ENCODE peak calls at places on chromosome 18, in seven cellular contexts. Y is BJ; B is HCT116; M is PC-9; G is CD8-positive, alpha-beta T cell; O is bronchial epithelial cell; A is cardiac muscle cell. K is an unnamed sample.

GRCh38 chr18:11728247-11728646 is 39.2 kb downstream of the GNAL start:
- DNase-seq in Y (no peak), B (peak; percentile 8), M (no peak), G (no peak), O (peak; percentile 52), A (peak; percentile 42), K (peak; percentile 67)

GRCh38 chr18:74796928-74797576 is 199.4 kb downstream of the ZNF407 start:
- DNase-seq in Y (no peak), B (peak; percentile 8), M (no peak), G (no peak), O (peak; percentile 68), A (peak; percentile 50), K (no peak)

GRCh38 chr18:75162978-75163377 is 46.0 kb downstream of the PTGR3 start:
- DNase-seq in Y (no peak), B (no peak), M (no peak), G (no peak), O (no peak), A (no peak), K (no peak)

GRCh38 chr18:47801817-47802216 is 128.6 kb downstream of the SMAD2 start:
- DNase-seq in Y (no peak), B (no peak), M (no peak), G (no peak), O (no peak), A (no peak), K (no peak)

GRCh38 chr18:76956648-76957047 is 134.3 kb downstream of the ZNF236 start:
- DNase-seq in Y (no peak), B (no peak), M (no peak), G (no peak), O (no peak), A (no peak), K (no peak)

GRCh38 chr18:48186084-48186798 is 222.9 kb downstream of the ZBTB7C start:
- DNase-seq in Y (no peak), B (no peak), M (peak; percentile 83), G (no peak), O (peak; percentile 78), A (peak; percentile 37), K (peak; percentile 36)

GRCh38 chr18:47903809-47904208 is 26.6 kb downstream of the SMAD2 start:
- DNase-seq in Y (no peak), B (no peak), M (no peak), G (no peak), O (no peak), A (no peak), K (no peak)

GRCh38 chr18:13112982-13113381 is 105.6 kb upstream of the LDLRAD4 start:
- DNase-seq in Y (no peak), B (peak; percentile 2), M (no peak), G (no peak), O (peak; percentile 7), A (peak; percentile 72), K (peak; percentile 85)

GRCh38 chr18:77366725-77367641 is 117.3 kb downstream of the GALR1 start:
- DNase-seq in Y (no peak), B (no peak), M (no peak), G (no peak), O (peak; percentile 5), A (peak; percentile 2), K (peak; percentile 6)

GRCh38 chr18:24019641-24020331 is 5.2 kb downstream of the TTC39C start:
- DNase-seq in Y (no peak), B (no peak), M (no peak), G (no peak), O (no peak), A (no peak), K (no peak)

GRCh38 chr18:50135903-50136302 is 59.0 kb downstream of the MYO5B start:
- DNase-seq in Y (no peak), B (no peak), M (no peak), G (no peak), O (no peak), A (no peak), K (no peak)

GRCh38 chr18:57372444-57372843 is 20.1 kb downstream of the ST8SIA3 start:
- DNase-seq in Y (no peak), B (no peak), M (no peak), G (no peak), O (no peak), A (no peak), K (no peak)

GRCh38 chr18:41828137-41828536 is 126.9 kb upstream of the PIK3C3 start:
- DNase-seq in Y (no peak), B (no peak), M (no peak), G (no peak), O (peak; percentile 52), A (no peak), K (no peak)

GRCh38 chr18:62717850-62718229 is 2.5 kb downstream of the PHLPP1 start:
- DNase-seq in Y (no peak), B (no peak), M (peak; percentile 38), G (no peak), O (no peak), A (peak; percentile 38), K (no peak)

GRCh38 chr18:62862451-62862850 is 147.1 kb downstream of the PHLPP1 start:
- DNase-seq in Y (no peak), B (no peak), M (no peak), G (no peak), O (no peak), A (no peak), K (no peak)

GRCh38 chr18:48052291-48052840 is 121.9 kb upstream of the SMAD2 start:
- DNase-seq in Y (no peak), B (no peak), M (no peak), G (no peak), O (no peak), A (no peak), K (no peak)

GRCh38 chr18:57833441-57834101 is 30.5 kb upstream of the ATP8B1 start:
- DNase-seq in Y (no peak), B (no peak), M (peak; percentile 73), G (no peak), O (peak; percentile 33), A (peak; percentile 44), K (peak; percentile 13)

GRCh38 chr18:12462242-12462641 is 54.5 kb downstream of the PRELID3A start:
- DNase-seq in Y (no peak), B (no peak), M (no peak), G (no peak), O (no peak), A (no peak), K (no peak)

GRCh38 chr18:63505566-63506335 is 29.0 kb downstream of the SERPINB5 start:
- DNase-seq in Y (no peak), B (peak; percentile 19), M (no peak), G (no peak), O (peak; percentile 76), A (peak; percentile 27), K (peak; percentile 79)

GRCh38 chr18:34055227-34055626 is 169.5 kb downstream of the NOL4 start:
- DNase-seq in Y (no peak), B (no peak), M (no peak), G (no peak), O (no peak), A (no peak), K (no peak)

GRCh38 chr18:59460060-59460395 is 101.0 kb upstream of the LMAN1 start:
- DNase-seq in Y (no peak), B (no peak), M (no peak), G (no peak), O (no peak), A (peak; percentile 50), K (peak; percentile 30)

DNA sequence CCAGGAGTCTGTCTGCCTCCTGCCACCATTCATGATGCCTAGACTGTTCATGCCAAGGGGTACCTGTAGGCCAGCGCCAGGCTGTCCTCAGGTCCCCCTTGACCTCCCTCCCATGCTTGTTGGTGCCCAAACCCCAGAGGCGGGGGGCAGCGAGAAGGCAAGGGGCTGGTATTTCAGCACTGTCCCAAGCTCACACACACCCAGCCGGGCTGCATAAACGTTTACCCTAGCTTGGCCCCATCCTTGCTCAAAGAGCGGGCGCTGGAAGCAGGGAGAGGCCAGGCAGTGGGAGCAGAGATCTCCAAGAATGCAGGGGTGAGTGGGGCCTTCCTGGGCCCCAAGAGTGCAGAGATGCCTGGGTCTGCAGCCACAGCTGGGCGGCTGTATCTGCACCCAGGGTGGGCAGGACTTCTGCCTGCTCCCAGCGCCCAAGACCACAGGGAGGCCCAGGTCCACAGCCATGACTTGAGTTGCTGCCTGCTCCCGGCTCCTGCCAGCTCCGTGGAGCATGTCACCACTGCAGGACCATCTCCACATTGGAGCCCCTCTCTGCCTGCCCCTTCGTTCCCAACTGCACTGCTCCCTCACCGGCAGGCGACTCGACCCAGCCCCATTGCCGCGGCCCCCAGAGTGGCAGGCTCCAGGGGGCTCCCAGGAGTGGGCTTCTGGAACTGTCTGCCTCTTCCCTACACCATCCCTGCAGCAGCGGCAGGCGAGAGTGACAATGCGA is 616.6 kb downstream of the METTL4 start:
- DNase-seq in Y (no peak), B (no peak), M (no peak), G (no peak), O (no peak), A (no peak), K (no peak)
- TF ChIP-seq CTCF in Y (no peak), B (no peak), M (no peak), G (no peak), O (no peak), A (no peak), K (no peak)

GRCh38 chr18:79707671-79708070 is 28.1 kb downstream of the CTDP1 start:
- DNase-seq in Y (no peak), B (no peak), M (no peak), G (no peak), O (no peak), A (no peak), K (no peak)

GRCh38 chr18:79707239-79707638 is 27.6 kb downstream of the CTDP1 start:
- DNase-seq in Y (no peak), B (no peak), M (no peak), G (no peak), O (no peak), A (no peak), K (no peak)

GRCh38 chr18:79705272-79705671 is 25.7 kb downstream of the CTDP1 start:
- DNase-seq in Y (no peak), B (no peak), M (no peak), G (no peak), O (no peak), A (no peak), K (no peak)

GRCh38 chr18:79706006-79706405 is 26.4 kb downstream of the CTDP1 start:
- DNase-seq in Y (no peak), B (no peak), M (no peak), G (no peak), O (no peak), A (no peak), K (no peak)

DNA sequence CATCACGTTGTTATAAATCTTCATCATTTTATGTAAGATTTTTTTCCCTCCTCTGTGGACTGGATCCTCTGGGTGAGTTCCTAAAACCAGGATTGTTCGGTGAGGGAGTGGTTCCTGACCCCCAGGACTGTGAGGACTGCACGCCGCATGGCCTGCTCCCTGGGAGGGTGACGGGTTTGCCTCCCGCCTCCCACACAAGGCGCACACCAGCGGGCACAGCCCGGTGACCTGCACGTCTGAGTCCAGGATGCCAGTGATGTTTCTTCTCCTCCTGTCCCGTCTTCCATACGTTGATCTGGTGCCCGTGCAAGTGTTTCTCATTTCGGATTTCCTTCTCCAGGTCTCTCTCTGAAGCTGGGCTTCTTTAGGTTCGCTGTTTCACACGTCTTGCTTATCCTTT is 27.1 kb downstream of the CTDP1 start:
- DNase-seq in Y (no peak), B (no peak), M (no peak), G (no peak), O (no peak), A (no peak), K (no peak)
- H3K36me3 ChIP-seq in Y (peaks cover 19% of the 10 kb centered on the region), B (peaks cover 19% of the 10 kb centered on the region), M (no peaks in the 10 kb centered on the region), G (peaks cover 19% of the 10 kb centered on the region), O (peaks cover 15% of the 10 kb centered on the region), A (peaks cover 5% of the 10 kb centered on the region), K (peaks cover 5% of the 10 kb centered on the region)

GRCh38 chr18:37481058-37481457 is 84.5 kb downstream of the CELF4 start:
- DNase-seq in Y (no peak), B (no peak), M (no peak), G (no peak), O (no peak), A (no peak), K (peak; percentile 46)
- TF ChIP-seq CTCF in Y (no peak), B (no peak), M (no peak), G (no peak), O (no peak), A (no peak), K (no peak)

GRCh38 chr18:2587788-2588187 is 16.4 kb downstream of the NDC80 start:
- DNase-seq in Y (no peak), B (no peak), M (no peak), G (no peak), O (no peak), A (no peak), K (no peak)
- H3K36me3 ChIP-seq in Y (no peaks in the 10 kb centered on the region), B (peaks cover 53% of the 10 kb centered on the region), M (peaks cover 46% of the 10 kb centered on the region), G (no peaks in the 10 kb centered on the region), O (no peaks in the 10 kb centered on the region), A (peaks cover 16% of the 10 kb centered on the region), K (peaks cover 58% of the 10 kb centered on the region)

K was measured in GM23338.